ENCODE peak calls at places on chromosomes 16 and 17, in ten cellular contexts. One of them, this sample, is unnamed.

GRCh38 chr17:13688716-13689115 is 87.0 kb upstream of the HS3ST3A1 start:
- DNase-seq in CD8-positive, alpha-beta memory T cell: no peak
- DNase-seq in left ventricle myocardium inferior: no peak
- DNase-seq in CD8-positive, alpha-beta T cell: no peak
- DNase-seq in foreskin fibroblast: no peak
- DNase-seq in H7: no peak
- DNase-seq in heart left ventricle: no peak
- DNase-seq in sigmoid colon: no peak
- DNase-seq in adrenal gland: no peak
- DNase-seq in adipocyte: no peak
- DNase-seq in this sample: no peak

GRCh38 chr16:56207421-56207820 is 16.1 kb downstream of the GNAO1 start:
- DNase-seq in CD8-positive, alpha-beta memory T cell: no peak
- DNase-seq in left ventricle myocardium inferior: no peak
- DNase-seq in CD8-positive, alpha-beta T cell: no peak
- DNase-seq in foreskin fibroblast: no peak
- DNase-seq in H7: no peak
- DNase-seq in heart left ventricle: no peak
- DNase-seq in sigmoid colon: no peak
- DNase-seq in adrenal gland: no peak
- DNase-seq in adipocyte: no peak
- DNase-seq in this sample: no peak

GRCh38 chr17:80507965-80508364 is 31.6 kb upstream of the NPTX1 start:
- DNase-seq in CD8-positive, alpha-beta memory T cell: no peak
- DNase-seq in left ventricle myocardium inferior: no peak
- DNase-seq in CD8-positive, alpha-beta T cell: no peak
- DNase-seq in foreskin fibroblast: no peak
- DNase-seq in H7: no peak
- DNase-seq in heart left ventricle: no peak
- DNase-seq in sigmoid colon: no peak
- DNase-seq in adrenal gland: no peak
- DNase-seq in adipocyte: no peak
- DNase-seq in this sample: no peak

GRCh38 chr17:75588546-75589016 is 981 bp downstream of the MYO15B start:
- DNase-seq in CD8-positive, alpha-beta memory T cell: no peak
- DNase-seq in left ventricle myocardium inferior: no peak
- DNase-seq in CD8-positive, alpha-beta T cell: no peak
- DNase-seq in foreskin fibroblast: no peak
- DNase-seq in H7: no peak
- DNase-seq in heart left ventricle: peak; percentile 56
- DNase-seq in sigmoid colon: peak; percentile 82
- DNase-seq in adrenal gland: peak; percentile 61
- DNase-seq in adipocyte: no peak
- DNase-seq in this sample: no peak

GRCh38 chr17:76271669-76272540 is 6.8 kb downstream of the UBALD2 start:
- DNase-seq in CD8-positive, alpha-beta memory T cell: peak; percentile 72
- DNase-seq in left ventricle myocardium inferior: no peak
- DNase-seq in CD8-positive, alpha-beta T cell: peak; percentile 70
- DNase-seq in foreskin fibroblast: no peak
- DNase-seq in H7: peak; percentile 88
- DNase-seq in heart left ventricle: peak; percentile 50
- DNase-seq in sigmoid colon: no peak
- DNase-seq in adrenal gland: no peak
- DNase-seq in adipocyte: no peak
- DNase-seq in this sample: peak; percentile 63

GRCh38 chr17:57355090-57355859 is 99.0 kb downstream of the MSI2 start:
- DNase-seq in CD8-positive, alpha-beta memory T cell: no peak
- DNase-seq in left ventricle myocardium inferior: no peak
- DNase-seq in CD8-positive, alpha-beta T cell: no peak
- DNase-seq in foreskin fibroblast: no peak
- DNase-seq in H7: no peak
- DNase-seq in heart left ventricle: peak; percentile 76
- DNase-seq in sigmoid colon: no peak
- DNase-seq in adrenal gland: peak; percentile 47
- DNase-seq in adipocyte: no peak
- DNase-seq in this sample: no peak

GRCh38 chr17:64196626-64197025 is 66.4 kb downstream of the TEX2 start:
- DNase-seq in CD8-positive, alpha-beta memory T cell: no peak
- DNase-seq in left ventricle myocardium inferior: no peak
- DNase-seq in CD8-positive, alpha-beta T cell: no peak
- DNase-seq in foreskin fibroblast: peak; percentile 60
- DNase-seq in H7: no peak
- DNase-seq in heart left ventricle: no peak
- DNase-seq in sigmoid colon: no peak
- DNase-seq in adrenal gland: no peak
- DNase-seq in adipocyte: peak; percentile 78
- DNase-seq in this sample: no peak

GRCh38 chr16:72992142-72992601 is 55.8 kb downstream of the ZFHX3 start:
- DNase-seq in CD8-positive, alpha-beta memory T cell: no peak
- DNase-seq in left ventricle myocardium inferior: no peak
- DNase-seq in CD8-positive, alpha-beta T cell: no peak
- DNase-seq in foreskin fibroblast: no peak
- DNase-seq in H7: peak; percentile 58
- DNase-seq in heart left ventricle: no peak
- DNase-seq in sigmoid colon: no peak
- DNase-seq in adrenal gland: no peak
- DNase-seq in adipocyte: no peak
- DNase-seq in this sample: no peak

GRCh38 chr16:81593481-81593880 is 148.9 kb downstream of the CMIP start:
- DNase-seq in CD8-positive, alpha-beta memory T cell: no peak
- DNase-seq in left ventricle myocardium inferior: no peak
- DNase-seq in CD8-positive, alpha-beta T cell: no peak
- DNase-seq in foreskin fibroblast: no peak
- DNase-seq in H7: peak; percentile 73
- DNase-seq in heart left ventricle: no peak
- DNase-seq in sigmoid colon: no peak
- DNase-seq in adrenal gland: no peak
- DNase-seq in adipocyte: no peak
- DNase-seq in this sample: no peak

GRCh38 chr16:87806608-87807546 is 41.1 kb upstream of the KLHDC4 start:
- DNase-seq in CD8-positive, alpha-beta memory T cell: peak; percentile 58
- DNase-seq in left ventricle myocardium inferior: peak; percentile 58
- DNase-seq in CD8-positive, alpha-beta T cell: peak; percentile 61
- DNase-seq in foreskin fibroblast: peak; percentile 75
- DNase-seq in H7: peak; percentile 63
- DNase-seq in heart left ventricle: peak; percentile 77
- DNase-seq in sigmoid colon: peak; percentile 75
- DNase-seq in adrenal gland: peak; percentile 53
- DNase-seq in adipocyte: peak; percentile 95
- DNase-seq in this sample: peak; percentile 13

GRCh38 chr16:82535262-82535661 is 91.5 kb upstream of the CDH13 start:
- DNase-seq in CD8-positive, alpha-beta memory T cell: no peak
- DNase-seq in left ventricle myocardium inferior: no peak
- DNase-seq in CD8-positive, alpha-beta T cell: no peak
- DNase-seq in foreskin fibroblast: no peak
- DNase-seq in H7: no peak
- DNase-seq in heart left ventricle: no peak
- DNase-seq in sigmoid colon: no peak
- DNase-seq in adrenal gland: no peak
- DNase-seq in adipocyte: no peak
- DNase-seq in this sample: no peak

GRCh38 chr16:19524356-19524865 is 669 bp downstream of the CCP110 start:
- DNase-seq in CD8-positive, alpha-beta memory T cell: no peak
- DNase-seq in left ventricle myocardium inferior: no peak
- DNase-seq in CD8-positive, alpha-beta T cell: no peak
- DNase-seq in foreskin fibroblast: no peak
- DNase-seq in H7: peak; percentile 30
- DNase-seq in heart left ventricle: no peak
- DNase-seq in sigmoid colon: peak; percentile 66
- DNase-seq in adrenal gland: no peak
- DNase-seq in adipocyte: peak; percentile 25
- DNase-seq in this sample: peak; percentile 2

GRCh38 chr17:62703269-62703775 is 75.9 kb downstream of the MRC2 start:
- DNase-seq in CD8-positive, alpha-beta memory T cell: no peak
- DNase-seq in left ventricle myocardium inferior: no peak
- DNase-seq in CD8-positive, alpha-beta T cell: no peak
- DNase-seq in foreskin fibroblast: peak; percentile 79
- DNase-seq in H7: no peak
- DNase-seq in heart left ventricle: no peak
- DNase-seq in sigmoid colon: peak; percentile 73
- DNase-seq in adrenal gland: peak; percentile 38
- DNase-seq in adipocyte: peak; percentile 48
- DNase-seq in this sample: no peak

GRCh38 chr17:76869209-76869877 is 1.1 kb downstream of the MGAT5B start:
- DNase-seq in CD8-positive, alpha-beta memory T cell: no peak
- DNase-seq in left ventricle myocardium inferior: no peak
- DNase-seq in CD8-positive, alpha-beta T cell: no peak
- DNase-seq in foreskin fibroblast: no peak
- DNase-seq in H7: peak; percentile 91
- DNase-seq in heart left ventricle: no peak
- DNase-seq in sigmoid colon: no peak
- DNase-seq in adrenal gland: no peak
- DNase-seq in adipocyte: peak; percentile 9
- DNase-seq in this sample: no peak

GRCh38 chr16:49150341-49150740 is 131.3 kb downstream of the CBLN1 start:
- DNase-seq in CD8-positive, alpha-beta memory T cell: no peak
- DNase-seq in left ventricle myocardium inferior: no peak
- DNase-seq in CD8-positive, alpha-beta T cell: no peak
- DNase-seq in foreskin fibroblast: no peak
- DNase-seq in H7: no peak
- DNase-seq in heart left ventricle: no peak
- DNase-seq in sigmoid colon: no peak
- DNase-seq in adrenal gland: no peak
- DNase-seq in adipocyte: no peak
- DNase-seq in this sample: no peak

GRCh38 chr17:74389094-74389753 is 21.9 kb downstream of the GPR142 start:
- DNase-seq in CD8-positive, alpha-beta memory T cell: no peak
- DNase-seq in left ventricle myocardium inferior: no peak
- DNase-seq in CD8-positive, alpha-beta T cell: no peak
- DNase-seq in foreskin fibroblast: no peak
- DNase-seq in H7: no peak
- DNase-seq in heart left ventricle: no peak
- DNase-seq in sigmoid colon: no peak
- DNase-seq in adrenal gland: no peak
- DNase-seq in adipocyte: no peak
- DNase-seq in this sample: no peak

GRCh38 chr16:86314402-86315025 is 195.8 kb upstream of the FOXF1 start:
- DNase-seq in CD8-positive, alpha-beta memory T cell: no peak
- DNase-seq in left ventricle myocardium inferior: no peak
- DNase-seq in CD8-positive, alpha-beta T cell: no peak
- DNase-seq in foreskin fibroblast: no peak
- DNase-seq in H7: no peak
- DNase-seq in heart left ventricle: no peak
- DNase-seq in sigmoid colon: peak; percentile 46
- DNase-seq in adrenal gland: no peak
- DNase-seq in adipocyte: no peak
- DNase-seq in this sample: no peak

GRCh38 chr17:64063088-64063487 is 42.7 kb upstream of the ICAM2 start:
- DNase-seq in CD8-positive, alpha-beta memory T cell: no peak
- DNase-seq in left ventricle myocardium inferior: no peak
- DNase-seq in CD8-positive, alpha-beta T cell: no peak
- DNase-seq in foreskin fibroblast: no peak
- DNase-seq in H7: no peak
- DNase-seq in heart left ventricle: no peak
- DNase-seq in sigmoid colon: no peak
- DNase-seq in adrenal gland: no peak
- DNase-seq in adipocyte: no peak
- DNase-seq in this sample: no peak

GRCh38 chr17:67477687-67478086 is 100.6 kb downstream of the PITPNC1 start:
- DNase-seq in CD8-positive, alpha-beta memory T cell: peak; percentile 50
- DNase-seq in left ventricle myocardium inferior: no peak
- DNase-seq in CD8-positive, alpha-beta T cell: peak; percentile 63
- DNase-seq in foreskin fibroblast: peak; percentile 74
- DNase-seq in H7: no peak
- DNase-seq in heart left ventricle: no peak
- DNase-seq in sigmoid colon: no peak
- DNase-seq in adrenal gland: no peak
- DNase-seq in adipocyte: peak; percentile 23
- DNase-seq in this sample: peak; percentile 73

GRCh38 chr17:82296511-82297279 is 20.7 kb downstream of the CD7 start:
- DNase-seq in CD8-positive, alpha-beta memory T cell: no peak
- DNase-seq in left ventricle myocardium inferior: no peak
- DNase-seq in CD8-positive, alpha-beta T cell: no peak
- DNase-seq in foreskin fibroblast: no peak
- DNase-seq in H7: peak; percentile 57
- DNase-seq in heart left ventricle: no peak
- DNase-seq in sigmoid colon: no peak
- DNase-seq in adrenal gland: no peak
- DNase-seq in adipocyte: no peak
- DNase-seq in this sample: no peak
- H3K4me3 ChIP-seq in CD8-positive, alpha-beta memory T cell: peak overlapping the region; percentile 79
- H3K4me3 ChIP-seq in left ventricle myocardium inferior: peak overlapping the region; percentile 65
- H3K4me3 ChIP-seq in CD8-positive, alpha-beta T cell: peak overlapping the region; percentile 34
- H3K4me3 ChIP-seq in foreskin fibroblast: no peak overlapping the region
- H3K4me3 ChIP-seq in H7: no peak overlapping the region
- H3K4me3 ChIP-seq in heart left ventricle: peak overlapping the region; percentile 54
- H3K4me3 ChIP-seq in sigmoid colon: peak overlapping the region; percentile 52
- H3K4me3 ChIP-seq in adrenal gland: peak overlapping the region; percentile 44
- H3K4me3 ChIP-seq in adipocyte: no peak overlapping the region
- H3K4me3 ChIP-seq in this sample: peak overlapping the region; percentile 81

GRCh38 chr17:38509772-38510423 is 81.6 kb downstream of the ARHGAP23 start:
- DNase-seq in CD8-positive, alpha-beta memory T cell: no peak
- DNase-seq in left ventricle myocardium inferior: no peak
- DNase-seq in CD8-positive, alpha-beta T cell: no peak
- DNase-seq in foreskin fibroblast: no peak
- DNase-seq in H7: peak; percentile 87
- DNase-seq in heart left ventricle: no peak
- DNase-seq in sigmoid colon: no peak
- DNase-seq in adrenal gland: no peak
- DNase-seq in adipocyte: no peak
- DNase-seq in this sample: no peak
- H3K4me3 ChIP-seq in CD8-positive, alpha-beta memory T cell: peak overlapping the region; percentile 37
- H3K4me3 ChIP-seq in left ventricle myocardium inferior: peak overlapping the region; percentile 52
- H3K4me3 ChIP-seq in CD8-positive, alpha-beta T cell: peak overlapping the region; percentile 31
- H3K4me3 ChIP-seq in foreskin fibroblast: no peak overlapping the region
- H3K4me3 ChIP-seq in H7: peak overlapping the region; percentile 37
- H3K4me3 ChIP-seq in heart left ventricle: peak overlapping the region; percentile 22
- H3K4me3 ChIP-seq in sigmoid colon: peak overlapping the region; percentile 23
- H3K4me3 ChIP-seq in adrenal gland: no peak overlapping the region
- H3K4me3 ChIP-seq in adipocyte: peak overlapping the region; percentile 15
- H3K4me3 ChIP-seq in this sample: no peak overlapping the region

GRCh38 chr16:20650400-20651159 is 46.9 kb downstream of the ACSM1 start:
- DNase-seq in CD8-positive, alpha-beta memory T cell: no peak
- DNase-seq in left ventricle myocardium inferior: no peak
- DNase-seq in CD8-positive, alpha-beta T cell: no peak
- DNase-seq in foreskin fibroblast: no peak
- DNase-seq in H7: no peak
- DNase-seq in heart left ventricle: no peak
- DNase-seq in sigmoid colon: no peak
- DNase-seq in adrenal gland: no peak
- DNase-seq in adipocyte: no peak
- DNase-seq in this sample: no peak
- H3K4me3 ChIP-seq in CD8-positive, alpha-beta memory T cell: no peak overlapping the region
- H3K4me3 ChIP-seq in left ventricle myocardium inferior: no peak overlapping the region
- H3K4me3 ChIP-seq in CD8-positive, alpha-beta T cell: no peak overlapping the region
- H3K4me3 ChIP-seq in foreskin fibroblast: no peak overlapping the region
- H3K4me3 ChIP-seq in H7: no peak overlapping the region
- H3K4me3 ChIP-seq in heart left ventricle: no peak overlapping the region
- H3K4me3 ChIP-seq in sigmoid colon: no peak overlapping the region
- H3K4me3 ChIP-seq in adrenal gland: no peak overlapping the region
- H3K4me3 ChIP-seq in adipocyte: no peak overlapping the region
- H3K4me3 ChIP-seq in this sample: no peak overlapping the region

GRCh38 chr16:57283956-57284205 is 591 bp downstream of the PLLP start:
- DNase-seq in CD8-positive, alpha-beta memory T cell: no peak
- DNase-seq in left ventricle myocardium inferior: no peak
- DNase-seq in CD8-positive, alpha-beta T cell: no peak
- DNase-seq in foreskin fibroblast: no peak
- DNase-seq in H7: no peak
- DNase-seq in heart left ventricle: no peak
- DNase-seq in sigmoid colon: no peak
- DNase-seq in adrenal gland: no peak
- DNase-seq in adipocyte: no peak
- DNase-seq in this sample: no peak
- H3K4me3 ChIP-seq in CD8-positive, alpha-beta memory T cell: peak overlapping the region; percentile 28
- H3K4me3 ChIP-seq in left ventricle myocardium inferior: peak overlapping the region; percentile 75
- H3K4me3 ChIP-seq in CD8-positive, alpha-beta T cell: peak overlapping the region; percentile 50
- H3K4me3 ChIP-seq in foreskin fibroblast: no peak overlapping the region
- H3K4me3 ChIP-seq in H7: peak overlapping the region; percentile 78
- H3K4me3 ChIP-seq in heart left ventricle: peak overlapping the region; percentile 54
- H3K4me3 ChIP-seq in sigmoid colon: peak overlapping the region; percentile 55
- H3K4me3 ChIP-seq in adrenal gland: peak overlapping the region; percentile 48
- H3K4me3 ChIP-seq in adipocyte: no peak overlapping the region
- H3K4me3 ChIP-seq in this sample: peak overlapping the region; percentile 54

GRCh38 chr17:28760561-28760960 is 16.8 kb downstream of the TRAF4 start:
- DNase-seq in CD8-positive, alpha-beta memory T cell: no peak
- DNase-seq in left ventricle myocardium inferior: no peak
- DNase-seq in CD8-positive, alpha-beta T cell: no peak
- DNase-seq in foreskin fibroblast: no peak
- DNase-seq in H7: peak; percentile 40
- DNase-seq in heart left ventricle: no peak
- DNase-seq in sigmoid colon: no peak
- DNase-seq in adrenal gland: no peak
- DNase-seq in adipocyte: no peak
- DNase-seq in this sample: no peak
- H3K4me3 ChIP-seq in CD8-positive, alpha-beta memory T cell: no peak overlapping the region
- H3K4me3 ChIP-seq in left ventricle myocardium inferior: no peak overlapping the region
- H3K4me3 ChIP-seq in CD8-positive, alpha-beta T cell: no peak overlapping the region
- H3K4me3 ChIP-seq in foreskin fibroblast: no peak overlapping the region
- H3K4me3 ChIP-seq in H7: no peak overlapping the region
- H3K4me3 ChIP-seq in heart left ventricle: no peak overlapping the region
- H3K4me3 ChIP-seq in sigmoid colon: no peak overlapping the region
- H3K4me3 ChIP-seq in adrenal gland: no peak overlapping the region
- H3K4me3 ChIP-seq in adipocyte: no peak overlapping the region
- H3K4me3 ChIP-seq in this sample: no peak overlapping the region

This sample was measured in CD4-positive, alpha-beta memory T cell.